ENCODE peak calls at places on chromosomes 7 and 10, in five cellular contexts. W is cardiac muscle cell, E is left ventricle myocardium inferior, X is gastrocnemius medialis, D is pancreas. R is an unnamed sample. For H3K36me3, the result is how much of the 10 kb centered on the place peaks cover.

GRCh38 chr10:132540456-132540855 is 2.9 kb downstream of the INPP5A start:
- DNase-seq in E (peak), W (peak), D (peak), X (no peak), R (no peak)

GRCh38 chr10:129496995-129497394 is 30.0 kb downstream of the MGMT start:
- DNase-seq in E (no peak), W (no peak), D (no peak), X (no peak), R (no peak)

GRCh38 chr7:123070702-123071286 is 75.3 kb upstream of the TAS2R16 start:
- DNase-seq in X (no peak), D (no peak), W (peak), E (no peak), R (no peak)

GRCh38 chr7:33940503-33940902 is 35.2 kb downstream of the BMPER start:
- DNase-seq in X (no peak), D (no peak), W (peak), E (no peak), R (no peak)

GRCh38 chr7:150435390-150436073 is 14.9 kb upstream of the GIMAP8 start:
- DNase-seq in X (peak), W (no peak), D (no peak), E (no peak), R (no peak)

GRCh38 chr10:59057350-59057749 is 119.1 kb upstream of the PHYHIPL start:
- DNase-seq in W (peak), E (no peak), D (no peak), X (no peak), R (no peak)

GRCh38 chr10:105468769-105469168 is 827.7 kb downstream of the SORCS3 start:
- DNase-seq in D (no peak), X (no peak), W (no peak), E (no peak), R (no peak)

GRCh38 chr7:9939171-9939570 is 1034.5 kb upstream of the PHF14 start:
- DNase-seq in X (no peak), W (peak), D (no peak), E (no peak), R (no peak)

GRCh38 chr7:50795253-50795652 is 12.6 kb upstream of the GRB10 start:
- DNase-seq in E (no peak), W (no peak), D (no peak), X (no peak), R (no peak)

GRCh38 chr7:99551329-99551728 is 585 bp downstream of the FAM200A start:
- DNase-seq in X (no peak), E (no peak), D (no peak), W (peak), R (no peak)

GRCh38 chr10:12130237-12130872 is 878 bp downstream of the SEC61A2 start:
- DNase-seq in E (no peak), W (peak), D (no peak), X (no peak), R (no peak)

GRCh38 chr7:73560035-73560835 is 2.7 kb upstream of the BCL7B start:
- DNase-seq in D (peak), E (no peak), X (peak), W (peak), R (no peak)

GRCh38 chr10:48211777-48212176 is 62.7 kb downstream of the FRMPD2 start:
- DNase-seq in W (no peak), E (no peak), X (no peak), D (no peak), R (no peak)

GRCh38 chr7:56287429-56288138 is 171.4 kb upstream of the NUPR2 start:
- DNase-seq in W (no peak), D (peak), E (peak), X (no peak), R (peak)

GRCh38 chr10:11793762-11794479 is 29.2 kb upstream of the PROSER2 start:
- DNase-seq in X (no peak), E (no peak), D (no peak), W (peak), R (no peak)

GRCh38 chr10:48233643-48234042 is 40.9 kb downstream of the FRMPD2 start:
- DNase-seq in D (no peak), E (no peak), W (no peak), X (no peak), R (no peak)

GRCh38 chr10:23478570-23478969 is 39.7 kb downstream of the OTUD1 start:
- DNase-seq in X (no peak), D (no peak), W (peak), E (no peak), R (no peak)

GRCh38 chr10:43093423-43094090 is 16.7 kb downstream of the RET start:
- DNase-seq in D (no peak), W (no peak), E (no peak), X (no peak), R (no peak)

GRCh38 chr7:152366662-152367061 is 69.1 kb downstream of the KMT2C start:
- DNase-seq in X (no peak), D (no peak), W (peak), E (peak), R (peak)

GRCh38 chr10:117804470-117805011 is 242.2 kb downstream of the RAB11FIP2 start:
- DNase-seq in D (no peak), W (no peak), X (no peak), E (no peak), R (no peak)

GRCh38 chr10:91788527-91788926 is 9.7 kb upstream of the TNKS2 start:
- DNase-seq in E (no peak), X (no peak), D (peak), W (no peak), R (no peak)

GRCh38 chr10:49220031-49220430 is 31.8 kb upstream of the TMEM273 start:
- DNase-seq in W (no peak), D (no peak), X (no peak), E (no peak), R (no peak)

GRCh38 chr7:12809476-12809875 is 122.0 kb downstream of the ARL4A start:
- DNase-seq in W (no peak), X (no peak), E (no peak), D (no peak), R (no peak)

GRCh38 chr7:55275291-55276200 is 89.6 kb upstream of the LANCL2 start:
- DNase-seq in E (no peak), W (no peak), D (no peak), X (no peak), R (no peak)

GRCh38 chr10:15719899-15720634 is at the start of gene ITGA8:
- DNase-seq in X (no peak), D (no peak), E (no peak), W (peak), R (peak)

GRCh38 chr10:72895236-72895850 is 1.8 kb downstream of the OIT3 start:
- DNase-seq in X (no peak), W (no peak), E (no peak), D (no peak), R (no peak)

GRCh38 chr7:4797858-4798705 is 22.7 kb downstream of the AP5Z1 start:
- DNase-seq in D (peak), W (peak), E (peak), X (no peak), R (no peak)

GRCh38 chr10:6988654-6989053 is 408.6 kb upstream of the PRKCQ start:
- DNase-seq in E (no peak), D (no peak), X (no peak), W (no peak), R (no peak)

GRCh38 chr10:29795856-29796255 is 161.1 kb upstream of the SVIL start:
- DNase-seq in D (no peak), W (no peak), E (no peak), X (no peak), R (no peak)

GRCh38 chr7:119271147-119271779 is 1001.7 kb upstream of the KCND2 start:
- DNase-seq in X (no peak), D (peak), E (no peak), W (no peak), R (no peak)

GRCh38 chr10:77661674-77662073 is 24.1 kb upstream of the KCNMA1 start:
- DNase-seq in D (no peak), E (no peak), W (no peak), X (no peak), R (no peak)

GRCh38 chr10:73991846-73992245 is 6.1 kb upstream of the VCL start:
- DNase-seq in E (peak), X (no peak), D (no peak), W (no peak), R (no peak)

GRCh38 chr7:137120690-137121089 is 222.8 kb downstream of the PTN start:
- DNase-seq in D (no peak), X (no peak), W (no peak), E (no peak), R (no peak)

DNA sequence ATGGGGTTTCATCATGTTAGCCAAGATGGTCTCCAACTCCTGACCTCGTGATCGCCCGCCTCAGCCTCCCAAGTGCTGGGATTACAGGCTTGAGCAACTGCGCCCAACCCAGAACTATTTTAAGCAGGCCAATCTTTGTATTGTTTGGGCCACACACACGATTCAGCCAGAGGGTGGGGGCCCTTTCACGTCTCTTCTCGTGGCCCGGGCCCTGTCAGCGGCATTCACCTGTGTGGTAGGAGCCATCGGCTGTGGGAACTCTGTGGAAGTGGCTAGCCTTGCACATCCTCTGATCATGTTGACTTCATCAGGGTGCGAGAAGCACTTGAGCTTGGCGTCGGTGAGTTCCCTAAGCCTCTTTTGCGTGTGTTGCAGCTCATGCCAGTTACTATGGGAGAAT is 16.9 kb downstream of the SUN1 start:
- DNase-seq in W (no peak), D (no peak), X (no peak), E (no peak), R (no peak)
- H3K36me3 ChIP-seq in W (under half), D (under half), X (half or more), E (half or more), R (under half)

DNA sequence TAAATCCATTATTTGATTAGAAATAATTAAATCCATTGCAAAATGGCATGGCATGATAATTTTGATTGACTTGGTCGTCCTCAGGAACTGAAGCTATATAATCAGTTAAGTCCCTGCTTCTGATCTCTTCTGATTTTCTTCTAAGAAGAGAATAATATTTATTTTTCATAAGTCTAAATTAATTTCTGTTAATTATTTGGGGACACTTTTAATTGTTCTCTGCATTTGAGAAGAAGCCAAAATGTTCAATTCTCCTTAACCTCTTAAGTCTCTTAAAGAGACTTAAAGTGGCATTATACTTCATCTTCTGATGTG is 67.2 kb downstream of the CAV1 start:
- DNase-seq in E (no peak), D (no peak), X (no peak), W (no peak), R (no peak)
- TF ChIP-seq CTCF in E (peak), D (no peak), X (no peak), W (no peak), R (no peak)

DNA sequence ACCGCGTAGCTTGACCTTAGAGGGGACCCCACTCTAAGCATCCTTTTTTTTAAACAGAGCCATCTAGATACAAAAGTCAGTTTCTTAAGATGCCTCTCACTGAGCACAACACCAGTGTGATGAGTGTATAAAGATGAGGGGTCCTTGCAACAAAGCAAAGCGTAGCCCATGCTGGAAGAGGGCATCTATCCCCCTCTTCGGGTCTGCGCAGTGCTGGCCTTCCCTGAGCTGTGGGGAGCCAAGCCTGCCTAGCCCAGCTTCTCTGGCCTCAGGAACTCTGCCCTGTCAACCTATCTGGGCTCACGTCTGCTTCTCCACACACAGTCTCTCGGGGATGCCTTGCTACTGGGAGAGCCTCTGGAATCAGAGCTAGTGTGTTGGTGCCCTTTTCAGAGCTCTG is 114.0 kb downstream of the NT5C2 start:
- DNase-seq in W (no peak), D (no peak), E (no peak), X (no peak), R (no peak)
- H3K36me3 ChIP-seq in W (under half), D (under half), E (under half), X (under half), R (under half)

DNA sequence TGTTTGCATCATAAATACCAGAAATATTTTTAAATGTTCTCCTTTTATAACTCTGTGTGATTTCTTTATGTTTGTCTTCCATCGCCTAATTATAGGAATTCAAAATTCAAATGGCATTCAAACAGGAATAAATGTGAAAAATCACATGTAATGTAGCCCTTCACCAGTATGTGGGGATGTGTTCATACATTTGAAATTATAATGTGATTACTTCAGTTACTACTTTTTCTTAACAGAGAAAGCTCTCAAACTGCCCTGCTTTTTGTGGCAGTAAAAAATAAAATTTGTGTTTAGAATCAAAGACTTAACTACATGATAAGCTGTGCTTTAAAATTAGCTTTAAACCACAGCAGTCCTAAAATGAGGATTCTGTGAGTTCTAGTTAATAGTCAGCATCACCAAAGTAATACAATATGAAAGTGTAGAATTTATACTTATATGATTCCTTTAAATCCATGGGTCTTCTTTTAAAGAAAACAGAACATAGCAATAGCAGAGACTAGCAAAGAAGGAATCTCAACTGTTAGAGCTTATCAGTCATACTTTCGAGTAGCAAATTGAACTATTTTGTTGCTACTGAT is 7.8 kb upstream of the HERC4 start:
- DNase-seq in X (no peak), E (no peak), D (no peak), W (peak), R (no peak)
- TF ChIP-seq CTCF in X (peak), E (peak), D (peak), W (peak), R (peak)

R was measured in heart right ventricle.